ENCODE peak calls at places on chromosomes 13 and 19, in seven cellular contexts. M, I, A, N, U, D and R are unnamed samples.

GRCh38 chr13:108597943-108598342 is 31.5 kb upstream of the MYO16 start:
- DNase-seq in A (no peak), N (no peak), I (no peak), D (no peak), U (peak), M (no peak), R (no peak)

GRCh38 chr19:41595258-41595889 is 19.4 kb downstream of the CEACAM21 start:
- DNase-seq in D (peak), A (peak), M (peak), N (peak), I (peak), U (peak), R (peak)

GRCh38 chr19:13430790-13431582 is 75.3 kb downstream of the CACNA1A start:
- DNase-seq in I (peak), A (peak), N (peak), D (peak), M (no peak), U (peak), R (peak)

GRCh38 chr19:40398417-40399056 is 8.6 kb upstream of the HIPK4 start:
- DNase-seq in N (no peak), U (peak), D (peak), A (no peak), M (no peak), I (peak), R (no peak)

GRCh38 chr19:13373599-13373998 is 132.7 kb downstream of the CACNA1A start:
- DNase-seq in N (no peak), U (no peak), D (no peak), I (no peak), A (no peak), M (no peak), R (no peak)

GRCh38 chr19:6753178-6754031 is 13.8 kb downstream of the SH2D3A start:
- DNase-seq in I (peak), U (peak), A (no peak), D (no peak), M (peak), N (peak), R (peak)

GRCh38 chr13:103188688-103189326 is 122.6 kb upstream of the SLC10A2 start:
- DNase-seq in U (peak), D (no peak), A (no peak), M (no peak), I (peak), N (no peak), R (no peak)

GRCh38 chr13:102369303-102369702 is 32.5 kb downstream of the FGF14 start:
- DNase-seq in A (no peak), D (no peak), I (no peak), M (no peak), N (no peak), U (no peak), R (no peak)

GRCh38 chr13:79417741-79418140 is 11.7 kb upstream of the RBM26 start:
- DNase-seq in D (no peak), A (no peak), I (no peak), N (no peak), U (no peak), M (no peak), R (no peak)

GRCh38 chr13:37640499-37640898 is 41.9 kb upstream of the POSTN start:
- DNase-seq in A (peak), M (no peak), I (peak), N (peak), D (no peak), U (peak), R (peak)

GRCh38 chr19:31825134-31826094 is 476.2 kb upstream of the TSHZ3 start:
- DNase-seq in I (no peak), D (no peak), N (no peak), M (no peak), U (no peak), A (no peak), R (no peak)

GRCh38 chr19:45499196-45500180 is 1.2 kb downstream of the PPM1N start:
- DNase-seq in M (no peak), I (peak), A (no peak), U (no peak), N (peak), D (no peak), R (no peak)

GRCh38 chr13:35086667-35087066 is 144.6 kb downstream of the NBEA start:
- DNase-seq in D (no peak), I (no peak), U (peak), M (no peak), N (no peak), A (no peak), R (no peak)

GRCh38 chr19:56261145-56261544 is 11.4 kb upstream of the EDDM13 start:
- DNase-seq in A (no peak), U (no peak), D (no peak), N (no peak), I (no peak), M (peak), R (no peak)

GRCh38 chr19:1266116-1266817 is 2.9 kb upstream of the CIRBP start:
- DNase-seq in N (peak), M (no peak), U (peak), I (peak), D (peak), A (peak), R (peak)

GRCh38 chr13:80235131-80235530 is 105.8 kb downstream of the SPRY2 start:
- DNase-seq in I (no peak), U (peak), N (no peak), D (no peak), M (no peak), A (no peak), R (no peak)

GRCh38 chr13:24041822-24042221 is 118.7 kb upstream of the SPATA13 start:
- DNase-seq in A (no peak), D (no peak), M (no peak), N (no peak), I (no peak), U (no peak), R (no peak)

GRCh38 chr19:47255947-47256687 is at the start of gene CCDC9:
- DNase-seq in N (peak), D (peak), A (peak), I (peak), U (peak), M (peak), R (peak)

GRCh38 chr13:95355491-95355890 is 54.2 kb upstream of the ABCC4 start:
- DNase-seq in M (no peak), D (no peak), U (peak), N (no peak), A (no peak), I (no peak), R (no peak)

GRCh38 chr19:8252922-8253589 is 43.9 kb downstream of the CERS4 start:
- DNase-seq in I (peak), A (peak), M (peak), N (peak), U (peak), D (peak), R (peak)

GRCh38 chr13:113759525-113760137 is 605 bp downstream of the TMEM255B start:
- DNase-seq in U (no peak), M (no peak), I (peak), D (no peak), A (no peak), N (peak), R (no peak)

GRCh38 chr13:110759710-110760109 is 46.2 kb downstream of the ING1 start:
- DNase-seq in U (peak), N (no peak), I (no peak), A (no peak), M (no peak), D (no peak), R (peak)

GRCh38 chr13:59012731-59013130 is 1151.0 kb downstream of the DIAPH3 start:
- DNase-seq in M (no peak), U (no peak), N (no peak), I (no peak), A (no peak), D (no peak), R (no peak)

GRCh38 chr13:96728463-96728862 is 265.8 kb downstream of the OXGR1 start:
- DNase-seq in M (no peak), N (no peak), A (no peak), D (no peak), U (no peak), I (no peak), R (no peak)

GRCh38 chr19:18172331-18173053 is 1.1 kb upstream of the IFI30 start:
- DNase-seq in A (no peak), M (no peak), N (no peak), D (no peak), I (no peak), U (no peak), R (no peak)

GRCh38 chr19:54462072-54462712 is 1.4 kb downstream of the LENG9 start:
- DNase-seq in N (no peak), M (no peak), U (no peak), A (no peak), D (no peak), I (no peak), R (no peak)